ENCODE peak calls at places on chromosome 18, in five cellular contexts. One of them, this sample, is unnamed.

GRCh38 chr18:66682855-66683322 is 79.0 kb upstream of the CDH19 start:
- DNase-seq in GM23338: no peak
- DNase-seq in brain microvascular endothelial cell: peak; percentile 0
- DNase-seq in sigmoid colon: no peak
- DNase-seq in mammary epithelial cell: no peak
- DNase-seq in this sample: no peak

GRCh38 chr18:66066191-66066590 is 315.4 kb downstream of the CDH7 start:
- DNase-seq in GM23338: no peak
- DNase-seq in brain microvascular endothelial cell: no peak
- DNase-seq in sigmoid colon: no peak
- DNase-seq in mammary epithelial cell: no peak
- DNase-seq in this sample: no peak

GRCh38 chr18:5451130-5451529 is 92.7 kb downstream of the EPB41L3 start:
- DNase-seq in GM23338: no peak
- DNase-seq in brain microvascular endothelial cell: no peak
- DNase-seq in sigmoid colon: no peak
- DNase-seq in mammary epithelial cell: no peak
- DNase-seq in this sample: no peak

GRCh38 chr18:79241755-79242154 is 154.0 kb upstream of the NFATC1 start:
- DNase-seq in GM23338: no peak
- DNase-seq in brain microvascular endothelial cell: no peak
- DNase-seq in sigmoid colon: no peak
- DNase-seq in mammary epithelial cell: no peak
- DNase-seq in this sample: no peak

GRCh38 chr18:3664563-3665178 is 214.7 kb downstream of the TGIF1 start:
- DNase-seq in GM23338: peak; percentile 51
- DNase-seq in brain microvascular endothelial cell: no peak
- DNase-seq in sigmoid colon: no peak
- DNase-seq in mammary epithelial cell: no peak
- DNase-seq in this sample: no peak

GRCh38 chr18:8402237-8402636 is 207.0 kb upstream of the RAB12 start:
- DNase-seq in GM23338: peak; percentile 37
- DNase-seq in brain microvascular endothelial cell: no peak
- DNase-seq in sigmoid colon: no peak
- DNase-seq in mammary epithelial cell: no peak
- DNase-seq in this sample: no peak

GRCh38 chr18:58407649-58408407 is 221.1 kb downstream of the ALPK2 start:
- DNase-seq in GM23338: no peak
- DNase-seq in brain microvascular endothelial cell: no peak
- DNase-seq in sigmoid colon: no peak
- DNase-seq in mammary epithelial cell: no peak
- DNase-seq in this sample: no peak

GRCh38 chr18:8705941-8706544 is 687 bp downstream of the MTCL1 start:
- DNase-seq in GM23338: peak; percentile 23
- DNase-seq in brain microvascular endothelial cell: no peak
- DNase-seq in sigmoid colon: peak; percentile 66
- DNase-seq in mammary epithelial cell: peak; percentile 14
- DNase-seq in this sample: peak; percentile 19

GRCh38 chr18:45852631-45853030 is 27.2 kb downstream of the SIGLEC15 start:
- DNase-seq in GM23338: no peak
- DNase-seq in brain microvascular endothelial cell: no peak
- DNase-seq in sigmoid colon: no peak
- DNase-seq in mammary epithelial cell: no peak
- DNase-seq in this sample: no peak

GRCh38 chr18:62339106-62339988 is 14.2 kb downstream of the TNFRSF11A start:
- DNase-seq in GM23338: peak; percentile 64
- DNase-seq in brain microvascular endothelial cell: peak; percentile 76
- DNase-seq in sigmoid colon: no peak
- DNase-seq in mammary epithelial cell: peak; percentile 86
- DNase-seq in this sample: no peak

GRCh38 chr18:35159782-35160181 is 81.1 kb upstream of the ZNF397 start:
- DNase-seq in GM23338: no peak
- DNase-seq in brain microvascular endothelial cell: peak; percentile 14
- DNase-seq in sigmoid colon: no peak
- DNase-seq in mammary epithelial cell: no peak
- DNase-seq in this sample: no peak

GRCh38 chr18:2855560-2856350 is 8.9 kb downstream of the EMILIN2 start:
- DNase-seq in GM23338: no peak
- DNase-seq in brain microvascular endothelial cell: no peak
- DNase-seq in sigmoid colon: peak; percentile 52
- DNase-seq in mammary epithelial cell: peak; percentile 55
- DNase-seq in this sample: no peak

GRCh38 chr18:55152801-55153200 is 193.5 kb upstream of the CCDC68 start:
- DNase-seq in GM23338: no peak
- DNase-seq in brain microvascular endothelial cell: peak; percentile 75
- DNase-seq in sigmoid colon: no peak
- DNase-seq in mammary epithelial cell: peak; percentile 77
- DNase-seq in this sample: no peak

DNA sequence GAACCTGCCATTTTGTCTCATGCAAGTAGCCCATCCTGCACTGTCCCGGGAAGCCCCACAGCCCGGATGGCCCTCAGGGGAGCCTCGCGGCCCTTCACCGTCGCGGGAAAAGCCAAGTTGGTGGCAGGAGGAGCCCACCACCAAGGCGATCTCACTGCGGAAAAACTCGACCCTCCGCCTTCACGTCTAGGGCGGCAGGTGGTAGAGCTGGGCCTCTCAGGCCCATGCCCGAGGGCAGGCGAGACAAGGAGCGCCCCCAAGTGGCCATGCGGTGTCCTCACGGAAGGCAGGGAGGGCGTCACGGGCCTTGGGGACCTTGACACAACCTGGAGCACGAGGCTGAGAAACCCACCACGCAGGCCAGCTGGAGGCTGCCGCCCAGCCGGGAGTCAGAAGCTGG is 34.8 kb upstream of the SKA1 start:
- DNase-seq in GM23338: peak; percentile 82
- DNase-seq in brain microvascular endothelial cell: no peak
- DNase-seq in sigmoid colon: no peak
- DNase-seq in mammary epithelial cell: no peak
- DNase-seq in this sample: no peak
- TF ChIP-seq CTCF in GM23338: peak; percentile 66
- TF ChIP-seq CTCF in brain microvascular endothelial cell: peak; percentile 1
- TF ChIP-seq CTCF in sigmoid colon: no peak
- TF ChIP-seq CTCF in mammary epithelial cell: peak; percentile 2
- TF ChIP-seq CTCF in this sample: no peak

GRCh38 chr18:21389283-21389682 is 147.3 kb downstream of the GREB1L start:
- DNase-seq in GM23338: no peak
- DNase-seq in brain microvascular endothelial cell: no peak
- DNase-seq in sigmoid colon: no peak
- DNase-seq in mammary epithelial cell: no peak
- DNase-seq in this sample: no peak
- TF ChIP-seq CTCF in GM23338: no peak
- TF ChIP-seq CTCF in brain microvascular endothelial cell: no peak
- TF ChIP-seq CTCF in sigmoid colon: no peak
- TF ChIP-seq CTCF in mammary epithelial cell: peak; percentile 27
- TF ChIP-seq CTCF in this sample: no peak

GRCh38 chr18:48957616-48958015 is 6.9 kb upstream of the SMAD7 start:
- DNase-seq in GM23338: no peak
- DNase-seq in brain microvascular endothelial cell: no peak
- DNase-seq in sigmoid colon: no peak
- DNase-seq in mammary epithelial cell: no peak
- DNase-seq in this sample: no peak
- TF ChIP-seq CTCF in GM23338: no peak
- TF ChIP-seq CTCF in brain microvascular endothelial cell: no peak
- TF ChIP-seq CTCF in sigmoid colon: no peak
- TF ChIP-seq CTCF in mammary epithelial cell: no peak
- TF ChIP-seq CTCF in this sample: no peak

GRCh38 chr18:74981476-74981875 is 227.5 kb downstream of the PTGR3 start:
- DNase-seq in GM23338: no peak
- DNase-seq in brain microvascular endothelial cell: no peak
- DNase-seq in sigmoid colon: no peak
- DNase-seq in mammary epithelial cell: no peak
- DNase-seq in this sample: no peak

GRCh38 chr18:74980669-74981068 is 228.3 kb downstream of the PTGR3 start:
- DNase-seq in GM23338: no peak
- DNase-seq in brain microvascular endothelial cell: no peak
- DNase-seq in sigmoid colon: no peak
- DNase-seq in mammary epithelial cell: no peak
- DNase-seq in this sample: no peak

DNA sequence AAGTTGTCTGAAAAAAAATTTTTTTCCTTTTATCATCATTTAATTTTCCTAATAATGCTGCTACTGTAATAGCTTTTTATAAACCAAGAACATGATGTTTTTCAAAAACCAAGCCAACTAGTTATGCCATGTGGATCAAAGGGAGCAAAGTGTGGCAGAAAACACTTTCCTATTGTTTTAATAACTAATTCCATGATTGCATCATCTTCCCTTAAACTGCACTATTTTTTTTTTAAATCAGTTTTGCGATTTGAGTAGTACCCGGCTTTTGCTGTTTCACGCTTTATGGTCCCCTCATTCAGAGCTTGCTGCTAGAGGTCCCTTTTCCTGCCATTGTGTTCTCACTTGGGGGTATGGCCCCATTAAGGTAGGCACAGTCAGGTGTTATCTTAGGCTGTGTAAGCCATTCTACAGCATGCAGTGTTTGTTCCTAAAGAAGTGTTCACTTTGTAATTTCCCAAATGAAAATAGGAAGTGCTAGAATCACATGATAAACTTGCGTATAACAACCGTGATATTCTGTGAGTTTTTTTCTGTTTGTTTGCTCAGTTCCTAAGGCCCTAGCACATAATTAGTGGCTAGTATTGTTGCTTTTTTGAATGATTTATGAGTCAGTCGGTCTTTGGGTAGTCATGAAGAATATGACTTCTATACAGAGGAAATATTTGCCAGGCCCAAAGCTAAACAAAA is 225.8 kb downstream of the PTGR3 start:
- DNase-seq in GM23338: no peak
- DNase-seq in brain microvascular endothelial cell: no peak
- DNase-seq in sigmoid colon: no peak
- DNase-seq in mammary epithelial cell: no peak
- DNase-seq in this sample: no peak
- TF ChIP-seq CTCF in GM23338: no peak
- TF ChIP-seq CTCF in brain microvascular endothelial cell: no peak
- TF ChIP-seq CTCF in sigmoid colon: no peak
- TF ChIP-seq CTCF in mammary epithelial cell: no peak
- TF ChIP-seq CTCF in this sample: no peak